ENCODE peak calls at places on chromosomes 16 and 17, in five cellular contexts. L is T-helper 17 cell, B is WERI-Rb-1, T is ACHN, Z is AG09309. U is an unnamed sample.

GRCh38 chr17:9802294-9802693 is 10.9 kb upstream of the DHRS7C start:
- DNase-seq in B (no peak), L (no peak), T (no peak), Z (no peak), U (no peak)

GRCh38 chr17:48261297-48261880 is 153.8 kb downstream of the SNX11 start:
- DNase-seq in L (no peak), B (peak), Z (no peak), T (peak), U (peak)

GRCh38 chr16:65510850-65511249 is 389.0 kb upstream of the CDH11 start:
- DNase-seq in L (no peak), T (no peak), Z (no peak), B (no peak), U (peak)

GRCh38 chr17:41917957-41918391 is 777 bp downstream of the ACLY start:
- DNase-seq in T (peak), Z (no peak), B (peak), L (peak), U (peak)

GRCh38 chr16:84357191-84357651 is 11.1 kb upstream of the ATP2C2 start:
- DNase-seq in B (no peak), T (peak), L (no peak), Z (no peak), U (peak)

GRCh38 chr17:75505152-75505409 is 10.3 kb downstream of the CASKIN2 start:
- DNase-seq in T (no peak), L (no peak), B (no peak), Z (no peak), U (no peak)

GRCh38 chr16:57892041-57892440 is 78.9 kb downstream of the CNGB1 start:
- DNase-seq in B (peak), L (no peak), Z (peak), T (peak), U (peak)

GRCh38 chr16:19289805-19290490 is 4.4 kb downstream of the CLEC19A start:
- DNase-seq in B (no peak), Z (no peak), T (no peak), L (no peak), U (no peak)

GRCh38 chr16:19113577-19114358 is at the start of gene ITPRIPL2:
- DNase-seq in B (peak), T (peak), Z (peak), L (no peak), U (peak)

GRCh38 chr17:48259710-48260291 is 152.2 kb downstream of the SNX11 start:
- DNase-seq in B (peak), Z (no peak), L (no peak), T (peak), U (peak)

GRCh38 chr16:528111-529011 is 849 bp downstream of the CAPN15 start:
- DNase-seq in B (peak), Z (no peak), L (no peak), T (peak), U (peak)